ENCODE peak calls at places on chromosomes 3 and 15, in ten cellular contexts. A is colonic mucosa; N is AG04450; K is heart left ventricle; S is CD8-positive, alpha-beta T cell; Z is A549; Y is GM13977; G is adrenal gland; P is body of pancreas; T is activated B cell treated with CpG ODN at 0.5 μM for 24 hours. U is an unnamed sample.

GRCh38 chr15:87764461-87765236 is 491.9 kb downstream of the NTRK3 start:
- DNase-seq in A (no peak), N (peak; percentile 37), K (no peak), S (no peak), Z (no peak), Y (no peak), G (no peak), P (no peak), T (no peak), U (no peak)

GRCh38 chr15:64895285-64896065 is 16.2 kb upstream of the ANKDD1A start:
- DNase-seq in A (no peak), N (no peak), K (peak; percentile 51), S (no peak), Z (no peak), Y (peak; percentile 59), G (no peak), P (no peak), T (peak; percentile 34), U (no peak)

GRCh38 chr15:63449711-63450110 is 54.7 kb upstream of the USP3 start:
- DNase-seq in A (peak; percentile 65), N (no peak), K (no peak), S (no peak), Z (peak; percentile 92), Y (no peak), G (no peak), P (no peak), T (no peak), U (no peak)

GRCh38 chr15:77719450-77719849 is 86.7 kb upstream of the LINGO1 start:
- DNase-seq in A (no peak), N (no peak), K (no peak), S (no peak), Z (no peak), Y (no peak), G (no peak), P (no peak), T (no peak), U (no peak)

GRCh38 chr3:170703121-170703588 is 117.3 kb upstream of the SLC7A14 start:
- DNase-seq in A (no peak), N (peak; percentile 67), K (no peak), S (no peak), Z (no peak), Y (no peak), G (no peak), P (no peak), T (no peak), U (no peak)

GRCh38 chr15:66700802-66701421 is 1.1 kb upstream of the SMAD6 start:
- DNase-seq in A (peak; percentile 98), N (peak; percentile 84), K (peak; percentile 97), S (peak; percentile 62), Z (peak; percentile 92), Y (peak; percentile 96), G (peak; percentile 97), P (peak; percentile 98), T (peak; percentile 85), U (peak; percentile 79)

GRCh38 chr15:33641069-33641468 is 327.2 kb upstream of the CHRM5 start:
- DNase-seq in A (no peak), N (no peak), K (no peak), S (no peak), Z (no peak), Y (no peak), G (no peak), P (no peak), T (no peak), U (no peak)

GRCh38 chr3:139518296-139518695 is 21.2 kb downstream of the RBP1 start:
- DNase-seq in A (no peak), N (no peak), K (no peak), S (no peak), Z (no peak), Y (no peak), G (no peak), P (peak; percentile 7), T (no peak), U (no peak)

GRCh38 chr15:93274276-93274675 is 185.3 kb upstream of the RGMA start:
- DNase-seq in A (no peak), N (no peak), K (no peak), S (no peak), Z (no peak), Y (no peak), G (no peak), P (no peak), T (no peak), U (no peak)

GRCh38 chr3:147099076-147099475 is 307.3 kb downstream of the ZIC4 start:
- DNase-seq in A (no peak), N (no peak), K (no peak), S (no peak), Z (no peak), Y (no peak), G (no peak), P (no peak), T (no peak), U (no peak)
- TF ChIP-seq CTCF in A (no peak), N (no peak), K (no peak), S (no peak), Z (no peak), Y (no peak), G (no peak), P (no peak), T (no peak), U (no peak)

GRCh38 chr3:56680054-56680453 is 3.0 kb downstream of the TASOR start:
- DNase-seq in A (no peak), N (no peak), K (no peak), S (no peak), Z (no peak), Y (no peak), G (no peak), P (no peak), T (no peak), U (no peak)

GRCh38 chr3:56683122-56683817 is at the start of gene TASOR:
- DNase-seq in A (peak; percentile 85), N (peak; percentile 18), K (peak; percentile 90), S (peak; percentile 75), Z (peak; percentile 64), Y (peak; percentile 95), G (peak; percentile 86), P (peak; percentile 84), T (peak; percentile 85), U (no peak)

GRCh38 chr3:56681963-56682457 is 1.1 kb downstream of the TASOR start:
- DNase-seq in A (no peak), N (no peak), K (no peak), S (no peak), Z (no peak), Y (peak; percentile 21), G (no peak), P (no peak), T (no peak), U (no peak)

GRCh38 chr3:56684029-56684428 is 964 bp upstream of the TASOR start:
- DNase-seq in A (no peak), N (no peak), K (no peak), S (no peak), Z (no peak), Y (no peak), G (no peak), P (no peak), T (no peak), U (peak; percentile 87)

DNA sequence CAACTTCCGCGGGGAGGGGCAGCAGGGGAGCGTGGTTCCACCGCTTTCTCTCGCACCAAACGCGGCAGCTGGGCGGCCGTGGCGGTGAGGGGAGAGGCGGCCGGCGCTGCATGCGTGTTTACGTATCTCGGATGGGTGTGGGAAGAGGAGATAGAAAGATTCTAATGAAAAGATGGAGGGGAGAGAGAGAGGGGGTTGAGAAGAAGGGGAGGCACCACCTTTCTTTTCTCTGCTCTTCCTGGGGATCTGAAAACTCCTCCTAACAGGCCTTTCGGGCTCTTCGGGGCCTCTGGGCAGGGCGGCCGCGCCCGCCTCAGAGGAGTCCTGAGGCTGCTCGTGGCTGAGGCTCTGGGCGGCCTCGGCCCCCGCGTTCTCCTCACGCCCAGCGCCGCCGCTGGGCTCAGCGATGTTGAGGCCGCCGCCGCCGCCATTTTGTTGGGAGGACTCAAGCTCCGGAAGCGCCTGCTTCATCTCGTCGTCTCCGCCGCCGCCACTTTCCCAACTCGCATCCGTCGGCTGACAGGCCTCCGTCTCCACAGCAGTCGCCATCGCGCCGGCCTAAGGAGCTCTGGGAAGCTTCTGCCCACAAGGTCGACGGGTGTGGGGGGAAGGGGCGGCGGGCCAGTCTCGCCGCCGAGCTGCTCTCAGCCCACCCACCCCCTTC is 475 bp downstream of the TASOR start:
- DNase-seq in A (peak; percentile 83), N (peak; percentile 16), K (peak; percentile 80), S (peak; percentile 52), Z (peak; percentile 27), Y (peak; percentile 75), G (peak; percentile 69), P (peak; percentile 74), T (peak; percentile 76), U (no peak)
- TF ChIP-seq CTCF in A (no peak), N (no peak), K (no peak), S (no peak), Z (no peak), Y (no peak), G (no peak), P (no peak), T (no peak), U (no peak)

GRCh38 chr15:52496175-52496574 is 32.5 kb downstream of the MYO5A start:
- DNase-seq in A (no peak), N (no peak), K (no peak), S (no peak), Z (no peak), Y (no peak), G (no peak), P (no peak), T (no peak), U (no peak)

GRCh38 chr15:52493968-52494367 is 34.7 kb downstream of the MYO5A start:
- DNase-seq in A (no peak), N (no peak), K (no peak), S (no peak), Z (no peak), Y (no peak), G (no peak), P (no peak), T (no peak), U (no peak)

GRCh38 chr15:52492132-52492531 is 36.5 kb downstream of the MYO5A start:
- DNase-seq in A (no peak), N (no peak), K (no peak), S (no peak), Z (no peak), Y (no peak), G (no peak), P (no peak), T (no peak), U (no peak)

GRCh38 chr15:52488830-52489229 is 39.9 kb downstream of the MYO5A start:
- DNase-seq in A (no peak), N (no peak), K (no peak), S (no peak), Z (no peak), Y (no peak), G (no peak), P (no peak), T (no peak), U (no peak)

GRCh38 chr15:52491460-52491859 is 37.2 kb downstream of the MYO5A start:
- DNase-seq in A (no peak), N (no peak), K (no peak), S (no peak), Z (no peak), Y (no peak), G (no peak), P (no peak), T (no peak), U (no peak)
- TF ChIP-seq CTCF in A (no peak), N (no peak), K (no peak), S (no peak), Z (no peak), Y (no peak), G (no peak), P (no peak), T (no peak), U (no peak)

DNA sequence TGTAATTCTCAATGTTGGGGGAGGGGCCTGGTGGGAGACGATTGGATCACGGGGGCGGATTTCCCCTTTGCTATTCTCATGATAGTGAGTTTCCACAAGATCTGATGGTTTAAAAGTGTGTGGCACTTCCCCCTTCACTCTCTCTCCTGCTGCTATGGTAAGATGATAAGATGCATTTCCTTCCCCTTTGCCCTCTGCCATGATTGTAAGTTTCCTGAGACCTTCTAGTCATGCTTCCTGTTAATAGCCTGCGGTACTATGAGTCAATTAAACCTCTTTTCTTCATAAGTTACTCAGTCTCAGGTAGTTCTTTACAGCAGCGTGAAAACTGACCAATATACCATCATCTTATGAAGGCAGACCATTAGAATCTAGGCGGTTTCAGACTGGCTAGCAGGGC is 108.8 kb upstream of the ADAMTS9 start:
- DNase-seq in A (no peak), N (no peak), K (no peak), S (no peak), Z (no peak), Y (no peak), G (no peak), P (no peak), T (no peak), U (no peak)
- TF ChIP-seq CTCF in A (no peak), N (no peak), K (no peak), S (no peak), Z (no peak), Y (no peak), G (no peak), P (no peak), T (no peak), U (no peak)